ENCODE peak calls at places on chromosomes 1 and 21, in four cellular contexts. I, S, N and U are unnamed samples.

GRCh38 chr1:170049191-170049800 is 25.2 kb downstream of the KIFAP3 start:
- DNase-seq in S (no peak), N (peak; percentile 24), I (no peak), U (no peak)

GRCh38 chr21:41630249-41630648 is 122.3 kb upstream of the TMPRSS2 start:
- DNase-seq in S (peak; percentile 100), I (no peak), N (no peak), U (peak; percentile 99)

GRCh38 chr1:9004031-9004730 is 22.0 kb downstream of the SLC2A7 start:
- DNase-seq in I (no peak), N (no peak), S (no peak), U (no peak)

GRCh38 chr1:208007319-208007937 is 96.5 kb upstream of the CD34 start:
- DNase-seq in S (no peak), I (no peak), N (no peak), U (no peak)

GRCh38 chr21:14863745-14864210 is 201.0 kb downstream of the NRIP1 start:
- DNase-seq in I (no peak), N (no peak), S (peak; percentile 31), U (no peak)

GRCh38 chr1:150696590-150696989 is 364 bp downstream of the GOLPH3L start:
- DNase-seq in S (no peak), I (no peak), N (no peak), U (no peak)

GRCh38 chr1:226569879-226570547 is 21.4 kb downstream of the STUM start:
- DNase-seq in I (no peak), S (peak; percentile 53), N (no peak), U (no peak)

GRCh38 chr1:36572906-36573305 is 90.2 kb upstream of the CSF3R start:
- DNase-seq in S (no peak), I (no peak), N (no peak), U (no peak)

GRCh38 chr1:108708726-108709660 is 3.7 kb upstream of the FNDC7 start:
- DNase-seq in I (peak; percentile 62), N (no peak), S (peak; percentile 39), U (no peak)

DNA sequence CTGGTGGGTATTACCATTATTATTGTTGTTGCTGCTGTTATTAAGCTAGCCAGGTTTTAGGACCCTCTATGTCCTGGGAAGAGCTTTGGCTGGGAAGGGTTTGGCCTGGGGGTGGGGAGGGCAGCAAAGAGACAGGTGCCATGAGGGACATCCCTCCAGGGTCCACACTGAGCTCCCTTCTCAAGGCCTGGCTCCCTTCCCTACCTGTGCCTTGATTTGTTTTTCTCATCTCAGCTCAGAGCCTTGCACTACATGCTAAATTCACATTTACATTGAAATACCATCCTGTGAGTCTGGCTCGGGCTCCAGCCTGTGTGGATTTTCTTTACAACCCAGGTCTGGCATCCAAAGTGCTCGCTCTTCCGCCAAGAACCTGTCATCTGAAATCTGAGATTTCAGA is 536.3 kb downstream of the PTPRU start:
- DNase-seq in N (no peak), S (no peak), I (no peak), U (no peak)
- TF ChIP-seq CTCF in N (no peak), S (no peak), I (no peak), U (no peak)

GRCh38 chr1:156485984-156486383 is 14.6 kb downstream of the MEF2D start:
- DNase-seq in S (no peak), N (no peak), I (no peak), U (no peak)
- H3K4me1 ChIP-seq in S (peaks cover 19% of the 10 kb centered on the region), N (peaks cover 92% of the 10 kb centered on the region), I (peaks cover 63% of the 10 kb centered on the region), U (no peaks in the 10 kb centered on the region)

GRCh38 chr1:196667131-196667530 is 15.3 kb downstream of the CFH start:
- DNase-seq in S (no peak), N (no peak), I (no peak), U (peak; percentile 18)

GRCh38 chr1:196660912-196661311 is 9.1 kb downstream of the CFH start:
- DNase-seq in I (no peak), S (peak; percentile 47), N (no peak), U (peak; percentile 4)

GRCh38 chr1:196659471-196659870 is 7.6 kb downstream of the CFH start:
- DNase-seq in S (no peak), N (no peak), I (no peak), U (no peak)

GRCh38 chr1:196660272-196660671 is 8.4 kb downstream of the CFH start:
- DNase-seq in S (no peak), N (no peak), I (no peak), U (no peak)

DNA sequence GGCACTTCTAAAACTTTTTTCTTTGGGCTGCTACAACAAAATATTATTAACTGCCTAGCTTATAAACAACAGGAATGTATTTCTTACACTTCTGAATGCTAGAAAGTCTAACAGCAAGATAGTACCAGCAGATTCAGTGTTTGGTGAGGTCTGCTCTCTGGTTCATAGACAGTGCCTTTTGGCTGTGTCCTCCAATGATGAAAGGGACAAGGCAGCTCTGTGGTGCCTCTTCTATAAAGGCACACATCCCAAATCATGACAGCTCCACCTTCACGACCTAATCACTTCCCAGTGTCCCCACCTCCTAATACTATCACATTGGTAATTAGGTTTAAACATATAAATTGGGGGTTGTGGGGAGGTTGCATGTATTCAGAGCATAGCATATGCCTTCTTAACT is 9.5 kb downstream of the CFH start:
- DNase-seq in S (no peak), N (no peak), I (no peak), U (no peak)
- TF ChIP-seq CTCF in S (no peak), N (no peak), I (no peak), U (no peak)

DNA sequence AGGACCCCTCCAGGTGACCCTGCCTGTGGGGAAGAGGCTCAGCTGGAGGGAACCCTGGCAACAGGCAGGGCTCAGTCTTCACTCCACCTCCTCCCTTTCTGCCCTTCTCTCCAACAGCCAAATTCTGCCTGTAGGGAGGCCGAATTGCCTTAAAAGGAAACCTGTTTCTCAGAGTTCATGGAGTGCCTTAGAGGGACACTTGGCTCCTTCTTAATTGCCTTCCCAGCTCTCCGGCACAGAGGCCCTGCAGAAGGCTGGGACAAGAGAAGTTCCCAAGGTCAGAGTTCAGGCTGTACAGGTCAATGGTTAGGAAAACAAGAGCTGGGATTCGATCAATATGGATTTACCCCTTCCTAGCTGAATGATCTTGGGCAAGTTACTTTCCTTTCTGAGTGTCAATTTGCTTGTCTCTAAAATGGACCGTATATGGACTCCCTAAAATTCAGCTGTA is 6.2 kb downstream of the CSRP1 start:
- DNase-seq in I (no peak), S (no peak), N (peak; percentile 25), U (no peak)
- H3K4me1 ChIP-seq in I (peaks cover 8% of the 10 kb centered on the region), S (peaks cover 36% of the 10 kb centered on the region), N (peaks cover 77% of the 10 kb centered on the region), U (peaks cover 25% of the 10 kb centered on the region)

DNA sequence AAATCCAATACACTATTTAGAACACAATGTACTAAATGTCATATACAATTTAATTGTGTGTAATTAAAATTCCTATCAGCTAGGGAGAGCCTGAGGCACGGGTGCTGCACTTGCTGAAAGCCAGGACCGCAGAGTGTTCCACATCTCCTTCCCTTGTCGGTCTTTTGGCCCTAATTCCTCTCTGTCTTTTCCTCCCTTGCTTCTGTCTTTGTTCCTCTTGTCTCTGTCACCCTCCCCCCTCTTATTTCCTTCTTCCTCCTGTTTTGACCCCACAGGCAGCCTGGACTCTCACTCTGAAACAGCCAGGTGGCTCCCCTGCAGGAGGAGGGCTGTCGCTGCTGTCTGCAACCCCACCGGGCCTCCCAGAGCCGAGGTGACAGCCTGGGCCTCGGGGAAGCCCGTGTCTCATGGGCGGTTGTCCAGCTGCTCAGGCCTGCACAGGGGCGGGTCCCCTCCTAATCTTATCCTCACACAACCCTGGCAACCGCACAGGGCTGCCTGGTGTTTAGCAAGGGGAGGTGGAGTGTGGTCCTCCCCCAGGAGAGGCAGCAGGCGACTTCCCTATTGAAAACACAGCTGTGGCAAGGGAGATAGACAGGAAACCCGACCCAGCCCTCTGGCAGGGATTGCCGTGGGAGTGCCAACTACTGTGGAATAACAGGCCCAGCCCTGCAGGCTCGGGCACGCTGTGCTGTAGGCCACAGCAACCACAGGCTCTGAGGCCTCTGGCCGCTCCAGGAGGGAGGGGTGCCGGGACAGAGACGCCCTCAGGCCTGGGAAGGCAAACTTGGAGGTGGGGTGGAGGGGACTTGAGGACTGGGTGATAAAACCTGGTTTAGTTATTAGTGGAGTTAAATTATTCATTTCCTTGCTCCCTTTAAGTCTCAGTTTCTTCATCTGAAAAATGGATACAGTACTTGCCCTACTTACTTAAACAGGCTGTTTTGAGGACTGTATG is 68.8 kb upstream of the WDR26 start:
- DNase-seq in I (no peak), S (peak; percentile 95), N (peak; percentile 93), U (peak; percentile 85)
- TF ChIP-seq CTCF in I (no peak), S (peak; percentile 42), N (peak; percentile 26), U (no peak)

GRCh38 chr1:65820983-65821382 is 28.3 kb downstream of the PDE4B start:
- DNase-seq in S (peak; percentile 56), N (no peak), I (no peak), U (peak; percentile 29)

GRCh38 chr1:65830306-65830705 is 37.6 kb downstream of the PDE4B start:
- DNase-seq in N (no peak), S (no peak), I (no peak), U (no peak)

GRCh38 chr1:65827346-65827745 is 34.7 kb downstream of the PDE4B start:
- DNase-seq in S (no peak), I (no peak), N (no peak), U (no peak)

GRCh38 chr1:65824103-65824502 is 31.4 kb downstream of the PDE4B start:
- DNase-seq in N (no peak), S (no peak), I (no peak), U (no peak)

GRCh38 chr1:65825736-65826135 is 33.0 kb downstream of the PDE4B start:
- DNase-seq in I (no peak), S (peak; percentile 28), N (no peak), U (no peak)
- H3K4me1 ChIP-seq in I (no peaks in the 10 kb centered on the region), S (no peaks in the 10 kb centered on the region), N (peaks cover 12% of the 10 kb centered on the region), U (no peaks in the 10 kb centered on the region)

GRCh38 chr1:185811062-185811709 is 77.0 kb downstream of the HMCN1 start:
- DNase-seq in I (no peak), S (no peak), N (no peak), U (no peak)
- TF ChIP-seq CTCF in I (no peak), S (no peak), N (no peak), U (no peak)